ENCODE peak calls at places on chromosomes 1 and 21, in ten cellular contexts. One of them, this sample, is unnamed.

GRCh38 chr1:60273185-60273584 is 199.6 kb upstream of the C1orf87 start:
- DNase-seq in amniotic stem cell: no peak
- DNase-seq in AG08396: no peak
- DNase-seq in GM20000: no peak
- DNase-seq in left cardiac atrium: no peak
- DNase-seq in right cardiac atrium: no peak
- DNase-seq in stimulated activated CD4-positive, alpha-beta T cell treated with anti-CD3 and anti-CD28 coated beads, Interleukin-1b, Interleukin-23, amount 100 ng/mL, for 4 hours: no peak
- DNase-seq in iPS-NIHi11: no peak
- DNase-seq in NCI-H226: no peak
- DNase-seq in GM12878: no peak
- DNase-seq in this sample: no peak

GRCh38 chr1:155083865-155084721 is 5.5 kb downstream of the EFNA3 start:
- DNase-seq in GM12878: no peak
- DNase-seq in AG08396: no peak
- DNase-seq in GM20000: no peak
- DNase-seq in right cardiac atrium: peak
- DNase-seq in stimulated activated CD4-positive, alpha-beta T cell treated with anti-CD3 and anti-CD28 coated beads, Interleukin-1b, Interleukin-23, amount 100 ng/mL, for 4 hours: no peak
- DNase-seq in amniotic stem cell: no peak
- DNase-seq in iPS-NIHi11: no peak
- DNase-seq in NCI-H226: no peak
- DNase-seq in left cardiac atrium: no peak
- DNase-seq in this sample: no peak

GRCh38 chr21:35840197-35840799 is 220.0 kb downstream of the SETD4 start:
- DNase-seq in iPS-NIHi11: peak
- DNase-seq in GM20000: peak
- DNase-seq in amniotic stem cell: peak
- DNase-seq in NCI-H226: peak
- DNase-seq in AG08396: peak
- DNase-seq in left cardiac atrium: peak
- DNase-seq in right cardiac atrium: peak
- DNase-seq in GM12878: no peak
- DNase-seq in stimulated activated CD4-positive, alpha-beta T cell treated with anti-CD3 and anti-CD28 coated beads, Interleukin-1b, Interleukin-23, amount 100 ng/mL, for 4 hours: peak
- DNase-seq in this sample: peak

GRCh38 chr21:38920631-38921398 is 115.1 kb downstream of the ETS2 start:
- DNase-seq in NCI-H226: no peak
- DNase-seq in AG08396: peak
- DNase-seq in GM20000: no peak
- DNase-seq in right cardiac atrium: no peak
- DNase-seq in left cardiac atrium: no peak
- DNase-seq in amniotic stem cell: no peak
- DNase-seq in stimulated activated CD4-positive, alpha-beta T cell treated with anti-CD3 and anti-CD28 coated beads, Interleukin-1b, Interleukin-23, amount 100 ng/mL, for 4 hours: no peak
- DNase-seq in iPS-NIHi11: no peak
- DNase-seq in GM12878: no peak
- DNase-seq in this sample: no peak

GRCh38 chr1:228698017-228698329 is 37.3 kb upstream of the RHOU start:
- DNase-seq in GM20000: no peak
- DNase-seq in AG08396: no peak
- DNase-seq in left cardiac atrium: no peak
- DNase-seq in NCI-H226: no peak
- DNase-seq in right cardiac atrium: no peak
- DNase-seq in stimulated activated CD4-positive, alpha-beta T cell treated with anti-CD3 and anti-CD28 coated beads, Interleukin-1b, Interleukin-23, amount 100 ng/mL, for 4 hours: no peak
- DNase-seq in iPS-NIHi11: no peak
- DNase-seq in amniotic stem cell: no peak
- DNase-seq in GM12878: no peak
- DNase-seq in this sample: no peak

GRCh38 chr1:94355485-94355980 is 62.7 kb upstream of the ABCD3 start:
- DNase-seq in left cardiac atrium: no peak
- DNase-seq in NCI-H226: no peak
- DNase-seq in iPS-NIHi11: no peak
- DNase-seq in right cardiac atrium: no peak
- DNase-seq in stimulated activated CD4-positive, alpha-beta T cell treated with anti-CD3 and anti-CD28 coated beads, Interleukin-1b, Interleukin-23, amount 100 ng/mL, for 4 hours: no peak
- DNase-seq in GM12878: no peak
- DNase-seq in GM20000: no peak
- DNase-seq in AG08396: no peak
- DNase-seq in amniotic stem cell: no peak
- DNase-seq in this sample: no peak

GRCh38 chr1:233140519-233140918 is 155.0 kb downstream of the PCNX2 start:
- DNase-seq in right cardiac atrium: peak
- DNase-seq in left cardiac atrium: no peak
- DNase-seq in amniotic stem cell: no peak
- DNase-seq in iPS-NIHi11: peak
- DNase-seq in GM12878: no peak
- DNase-seq in AG08396: no peak
- DNase-seq in NCI-H226: no peak
- DNase-seq in stimulated activated CD4-positive, alpha-beta T cell treated with anti-CD3 and anti-CD28 coated beads, Interleukin-1b, Interleukin-23, amount 100 ng/mL, for 4 hours: no peak
- DNase-seq in GM20000: no peak
- DNase-seq in this sample: no peak

GRCh38 chr1:43275826-43276620 is 6.2 kb downstream of the TMEM125 start:
- DNase-seq in GM12878: no peak
- DNase-seq in amniotic stem cell: no peak
- DNase-seq in GM20000: no peak
- DNase-seq in iPS-NIHi11: no peak
- DNase-seq in NCI-H226: no peak
- DNase-seq in left cardiac atrium: no peak
- DNase-seq in AG08396: no peak
- DNase-seq in right cardiac atrium: no peak
- DNase-seq in stimulated activated CD4-positive, alpha-beta T cell treated with anti-CD3 and anti-CD28 coated beads, Interleukin-1b, Interleukin-23, amount 100 ng/mL, for 4 hours: no peak
- DNase-seq in this sample: no peak

GRCh38 chr1:92516574-92516973 is 29.8 kb upstream of the GFI1 start:
- DNase-seq in amniotic stem cell: no peak
- DNase-seq in NCI-H226: no peak
- DNase-seq in left cardiac atrium: no peak
- DNase-seq in AG08396: no peak
- DNase-seq in stimulated activated CD4-positive, alpha-beta T cell treated with anti-CD3 and anti-CD28 coated beads, Interleukin-1b, Interleukin-23, amount 100 ng/mL, for 4 hours: no peak
- DNase-seq in GM20000: no peak
- DNase-seq in right cardiac atrium: no peak
- DNase-seq in iPS-NIHi11: no peak
- DNase-seq in GM12878: no peak
- DNase-seq in this sample: no peak

GRCh38 chr1:116504308-116505156 is 66.3 kb downstream of the CD58 start:
- DNase-seq in NCI-H226: no peak
- DNase-seq in GM20000: peak
- DNase-seq in right cardiac atrium: peak
- DNase-seq in AG08396: peak
- DNase-seq in stimulated activated CD4-positive, alpha-beta T cell treated with anti-CD3 and anti-CD28 coated beads, Interleukin-1b, Interleukin-23, amount 100 ng/mL, for 4 hours: peak
- DNase-seq in left cardiac atrium: peak
- DNase-seq in iPS-NIHi11: no peak
- DNase-seq in amniotic stem cell: peak
- DNase-seq in GM12878: peak
- DNase-seq in this sample: no peak

GRCh38 chr21:17725339-17725738 is 93.8 kb downstream of the C21orf91 start:
- DNase-seq in right cardiac atrium: no peak
- DNase-seq in amniotic stem cell: no peak
- DNase-seq in stimulated activated CD4-positive, alpha-beta T cell treated with anti-CD3 and anti-CD28 coated beads, Interleukin-1b, Interleukin-23, amount 100 ng/mL, for 4 hours: no peak
- DNase-seq in iPS-NIHi11: no peak
- DNase-seq in GM20000: no peak
- DNase-seq in AG08396: no peak
- DNase-seq in GM12878: no peak
- DNase-seq in NCI-H226: no peak
- DNase-seq in left cardiac atrium: no peak
- DNase-seq in this sample: no peak

GRCh38 chr21:32886339-32886738 is 114.8 kb upstream of the PAXBP1 start:
- DNase-seq in right cardiac atrium: no peak
- DNase-seq in GM20000: no peak
- DNase-seq in left cardiac atrium: no peak
- DNase-seq in GM12878: no peak
- DNase-seq in NCI-H226: no peak
- DNase-seq in amniotic stem cell: no peak
- DNase-seq in iPS-NIHi11: no peak
- DNase-seq in AG08396: no peak
- DNase-seq in stimulated activated CD4-positive, alpha-beta T cell treated with anti-CD3 and anti-CD28 coated beads, Interleukin-1b, Interleukin-23, amount 100 ng/mL, for 4 hours: peak
- DNase-seq in this sample: no peak

GRCh38 chr1:232613752-232614381 is 16.1 kb downstream of the SIPA1L2 start:
- DNase-seq in iPS-NIHi11: no peak
- DNase-seq in GM20000: no peak
- DNase-seq in stimulated activated CD4-positive, alpha-beta T cell treated with anti-CD3 and anti-CD28 coated beads, Interleukin-1b, Interleukin-23, amount 100 ng/mL, for 4 hours: no peak
- DNase-seq in left cardiac atrium: no peak
- DNase-seq in right cardiac atrium: no peak
- DNase-seq in GM12878: no peak
- DNase-seq in amniotic stem cell: no peak
- DNase-seq in AG08396: no peak
- DNase-seq in NCI-H226: peak
- DNase-seq in this sample: no peak

GRCh38 chr1:180231506-180232420 is 1.7 kb downstream of the LHX4 start:
- DNase-seq in amniotic stem cell: no peak
- DNase-seq in stimulated activated CD4-positive, alpha-beta T cell treated with anti-CD3 and anti-CD28 coated beads, Interleukin-1b, Interleukin-23, amount 100 ng/mL, for 4 hours: no peak
- DNase-seq in NCI-H226: peak
- DNase-seq in GM12878: no peak
- DNase-seq in AG08396: peak
- DNase-seq in GM20000: peak
- DNase-seq in right cardiac atrium: no peak
- DNase-seq in iPS-NIHi11: peak
- DNase-seq in left cardiac atrium: no peak
- DNase-seq in this sample: peak

GRCh38 chr1:247077234-247077633 is 1.4 kb downstream of the ZNF670 start:
- DNase-seq in iPS-NIHi11: no peak
- DNase-seq in amniotic stem cell: no peak
- DNase-seq in AG08396: peak
- DNase-seq in GM12878: no peak
- DNase-seq in GM20000: no peak
- DNase-seq in left cardiac atrium: no peak
- DNase-seq in stimulated activated CD4-positive, alpha-beta T cell treated with anti-CD3 and anti-CD28 coated beads, Interleukin-1b, Interleukin-23, amount 100 ng/mL, for 4 hours: no peak
- DNase-seq in NCI-H226: no peak
- DNase-seq in right cardiac atrium: no peak
- DNase-seq in this sample: no peak

GRCh38 chr21:17901458-17902092 is 82.4 kb upstream of the C21orf91 start:
- DNase-seq in right cardiac atrium: no peak
- DNase-seq in stimulated activated CD4-positive, alpha-beta T cell treated with anti-CD3 and anti-CD28 coated beads, Interleukin-1b, Interleukin-23, amount 100 ng/mL, for 4 hours: no peak
- DNase-seq in AG08396: no peak
- DNase-seq in GM12878: peak
- DNase-seq in iPS-NIHi11: no peak
- DNase-seq in NCI-H226: peak
- DNase-seq in left cardiac atrium: no peak
- DNase-seq in GM20000: no peak
- DNase-seq in amniotic stem cell: no peak
- DNase-seq in this sample: no peak

GRCh38 chr1:245327842-245328241 is 173.1 kb downstream of the KIF26B start:
- DNase-seq in iPS-NIHi11: no peak
- DNase-seq in amniotic stem cell: no peak
- DNase-seq in GM12878: no peak
- DNase-seq in AG08396: no peak
- DNase-seq in left cardiac atrium: no peak
- DNase-seq in NCI-H226: no peak
- DNase-seq in right cardiac atrium: no peak
- DNase-seq in stimulated activated CD4-positive, alpha-beta T cell treated with anti-CD3 and anti-CD28 coated beads, Interleukin-1b, Interleukin-23, amount 100 ng/mL, for 4 hours: no peak
- DNase-seq in GM20000: no peak
- DNase-seq in this sample: no peak

GRCh38 chr1:161305872-161306519 is 3.8 kb downstream of the MPZ start:
- DNase-seq in iPS-NIHi11: peak
- DNase-seq in AG08396: peak
- DNase-seq in left cardiac atrium: peak
- DNase-seq in GM20000: peak
- DNase-seq in amniotic stem cell: no peak
- DNase-seq in NCI-H226: no peak
- DNase-seq in GM12878: peak
- DNase-seq in stimulated activated CD4-positive, alpha-beta T cell treated with anti-CD3 and anti-CD28 coated beads, Interleukin-1b, Interleukin-23, amount 100 ng/mL, for 4 hours: peak
- DNase-seq in right cardiac atrium: peak
- DNase-seq in this sample: peak

GRCh38 chr1:157969693-157970485 is 23.6 kb upstream of the KIRREL1 start:
- DNase-seq in stimulated activated CD4-positive, alpha-beta T cell treated with anti-CD3 and anti-CD28 coated beads, Interleukin-1b, Interleukin-23, amount 100 ng/mL, for 4 hours: no peak
- DNase-seq in amniotic stem cell: peak
- DNase-seq in iPS-NIHi11: peak
- DNase-seq in left cardiac atrium: no peak
- DNase-seq in GM12878: no peak
- DNase-seq in GM20000: no peak
- DNase-seq in AG08396: peak
- DNase-seq in right cardiac atrium: no peak
- DNase-seq in NCI-H226: peak
- DNase-seq in this sample: peak

GRCh38 chr1:200180821-200181220 is 153.3 kb downstream of the NR5A2 start:
- DNase-seq in GM20000: no peak
- DNase-seq in iPS-NIHi11: no peak
- DNase-seq in amniotic stem cell: peak
- DNase-seq in AG08396: peak
- DNase-seq in GM12878: no peak
- DNase-seq in right cardiac atrium: no peak
- DNase-seq in NCI-H226: no peak
- DNase-seq in stimulated activated CD4-positive, alpha-beta T cell treated with anti-CD3 and anti-CD28 coated beads, Interleukin-1b, Interleukin-23, amount 100 ng/mL, for 4 hours: no peak
- DNase-seq in left cardiac atrium: peak
- DNase-seq in this sample: no peak

GRCh38 chr1:89095737-89096136 is 30.2 kb downstream of the GBP2 start:
- DNase-seq in left cardiac atrium: no peak
- DNase-seq in AG08396: no peak
- DNase-seq in NCI-H226: no peak
- DNase-seq in GM20000: no peak
- DNase-seq in GM12878: no peak
- DNase-seq in stimulated activated CD4-positive, alpha-beta T cell treated with anti-CD3 and anti-CD28 coated beads, Interleukin-1b, Interleukin-23, amount 100 ng/mL, for 4 hours: no peak
- DNase-seq in right cardiac atrium: no peak
- DNase-seq in iPS-NIHi11: no peak
- DNase-seq in amniotic stem cell: no peak
- DNase-seq in this sample: no peak

GRCh38 chr1:2330035-2330434 is 61.3 kb downstream of the MORN1 start:
- DNase-seq in GM20000: no peak
- DNase-seq in NCI-H226: no peak
- DNase-seq in stimulated activated CD4-positive, alpha-beta T cell treated with anti-CD3 and anti-CD28 coated beads, Interleukin-1b, Interleukin-23, amount 100 ng/mL, for 4 hours: no peak
- DNase-seq in iPS-NIHi11: no peak
- DNase-seq in GM12878: no peak
- DNase-seq in left cardiac atrium: no peak
- DNase-seq in AG08396: no peak
- DNase-seq in right cardiac atrium: no peak
- DNase-seq in amniotic stem cell: no peak
- DNase-seq in this sample: no peak

GRCh38 chr1:110421159-110421777 is 13.8 kb upstream of the LAMTOR5 start:
- DNase-seq in NCI-H226: no peak
- DNase-seq in left cardiac atrium: peak
- DNase-seq in GM12878: no peak
- DNase-seq in right cardiac atrium: no peak
- DNase-seq in GM20000: no peak
- DNase-seq in amniotic stem cell: no peak
- DNase-seq in stimulated activated CD4-positive, alpha-beta T cell treated with anti-CD3 and anti-CD28 coated beads, Interleukin-1b, Interleukin-23, amount 100 ng/mL, for 4 hours: no peak
- DNase-seq in iPS-NIHi11: no peak
- DNase-seq in AG08396: peak
- DNase-seq in this sample: no peak

GRCh38 chr1:229048221-229048620 is 222.7 kb upstream of the RAB4A start:
- DNase-seq in GM12878: no peak
- DNase-seq in AG08396: no peak
- DNase-seq in right cardiac atrium: no peak
- DNase-seq in left cardiac atrium: no peak
- DNase-seq in stimulated activated CD4-positive, alpha-beta T cell treated with anti-CD3 and anti-CD28 coated beads, Interleukin-1b, Interleukin-23, amount 100 ng/mL, for 4 hours: no peak
- DNase-seq in GM20000: no peak
- DNase-seq in NCI-H226: no peak
- DNase-seq in iPS-NIHi11: no peak
- DNase-seq in amniotic stem cell: no peak
- DNase-seq in this sample: no peak

GRCh38 chr1:17957588-17958267 is 149.9 kb upstream of the IGSF21 start:
- DNase-seq in stimulated activated CD4-positive, alpha-beta T cell treated with anti-CD3 and anti-CD28 coated beads, Interleukin-1b, Interleukin-23, amount 100 ng/mL, for 4 hours: no peak
- DNase-seq in NCI-H226: no peak
- DNase-seq in amniotic stem cell: no peak
- DNase-seq in AG08396: no peak
- DNase-seq in iPS-NIHi11: no peak
- DNase-seq in GM20000: no peak
- DNase-seq in left cardiac atrium: no peak
- DNase-seq in GM12878: no peak
- DNase-seq in right cardiac atrium: no peak
- DNase-seq in this sample: no peak

GRCh38 chr1:99766378-99766800 is at the start of gene FRRS1:
- DNase-seq in right cardiac atrium: peak
- DNase-seq in left cardiac atrium: peak
- DNase-seq in GM20000: peak
- DNase-seq in NCI-H226: peak
- DNase-seq in iPS-NIHi11: peak
- DNase-seq in stimulated activated CD4-positive, alpha-beta T cell treated with anti-CD3 and anti-CD28 coated beads, Interleukin-1b, Interleukin-23, amount 100 ng/mL, for 4 hours: peak
- DNase-seq in amniotic stem cell: peak
- DNase-seq in GM12878: peak
- DNase-seq in AG08396: peak
- DNase-seq in this sample: peak

GRCh38 chr1:37372740-37373139 is 101.6 kb upstream of the ZC3H12A start:
- DNase-seq in GM12878: no peak
- DNase-seq in left cardiac atrium: no peak
- DNase-seq in GM20000: no peak
- DNase-seq in iPS-NIHi11: no peak
- DNase-seq in stimulated activated CD4-positive, alpha-beta T cell treated with anti-CD3 and anti-CD28 coated beads, Interleukin-1b, Interleukin-23, amount 100 ng/mL, for 4 hours: no peak
- DNase-seq in NCI-H226: no peak
- DNase-seq in right cardiac atrium: no peak
- DNase-seq in AG08396: no peak
- DNase-seq in amniotic stem cell: no peak
- DNase-seq in this sample: no peak

GRCh38 chr1:9882296-9882944 is 27.6 kb downstream of the CTNNBIP1 start:
- DNase-seq in AG08396: no peak
- DNase-seq in right cardiac atrium: no peak
- DNase-seq in GM12878: no peak
- DNase-seq in iPS-NIHi11: no peak
- DNase-seq in left cardiac atrium: no peak
- DNase-seq in stimulated activated CD4-positive, alpha-beta T cell treated with anti-CD3 and anti-CD28 coated beads, Interleukin-1b, Interleukin-23, amount 100 ng/mL, for 4 hours: no peak
- DNase-seq in amniotic stem cell: no peak
- DNase-seq in NCI-H226: no peak
- DNase-seq in GM20000: no peak
- DNase-seq in this sample: no peak